ENCODE peak calls at places on chromosomes 13 and 19, in six cellular contexts. G is SHP77 treated with DMSO at 0.1 percent for 48 hours; L is epithelial cell of prostate; J is T-helper 2 cell treated with Interferon-gamma antibody and Interleukin-4, amounts not matched to agents 5 μg/mL and 100 μg/mL, for 36 hours; M is neuronal stem cell; S is H54. Z is an unnamed sample.

GRCh38 chr13:79901336-79901735 is 420.4 kb downstream of the NDFIP2 start:
- DNase-seq in G (no peak), L (no peak), J (no peak), M (no peak), S (no peak), Z (no peak)

GRCh38 chr13:102309110-102309509 is 92.7 kb downstream of the FGF14 start:
- DNase-seq in G (no peak), L (no peak), J (no peak), M (no peak), S (no peak), Z (no peak)

GRCh38 chr19:49798574-49798973 is 14.5 kb downstream of the FUZ start:
- DNase-seq in G (no peak), L (no peak), J (no peak), M (no peak), S (no peak), Z (no peak)

GRCh38 chr19:33622505-33622808 is 704 bp downstream of the CHST8 start:
- DNase-seq in G (no peak), L (no peak), J (no peak), M (peak), S (no peak), Z (no peak)

GRCh38 chr13:94121686-94122085 is 357.8 kb downstream of the DCT start:
- DNase-seq in G (no peak), L (no peak), J (no peak), M (no peak), S (peak), Z (no peak)

GRCh38 chr19:3366104-3366760 is at the start of gene NFIC:
- DNase-seq in G (no peak), L (no peak), J (peak), M (no peak), S (peak), Z (peak)

GRCh38 chr19:961866-962620 is 22.1 kb upstream of the WDR18 start:
- DNase-seq in G (no peak), L (no peak), J (no peak), M (no peak), S (peak), Z (no peak)

GRCh38 chr19:41641879-41642485 is 15.1 kb upstream of the CEACAM4 start:
- DNase-seq in G (no peak), L (no peak), J (peak), M (peak), S (peak), Z (peak)

GRCh38 chr19:11238041-11238440 is 1.4 kb upstream of the ANGPTL8 start:
- DNase-seq in G (no peak), L (no peak), J (no peak), M (no peak), S (no peak), Z (no peak)

GRCh38 chr19:56087647-56088346 is 33.3 kb downstream of the ZNF787 start:
- DNase-seq in G (no peak), L (no peak), J (no peak), M (no peak), S (no peak), Z (no peak)

GRCh38 chr13:99671746-99672145 is 170.5 kb downstream of the TM9SF2 start:
- DNase-seq in G (no peak), L (no peak), J (no peak), M (no peak), S (no peak), Z (no peak)

GRCh38 chr19:27764186-27764804 is 1448.7 kb downstream of the UQCRFS1 start:
- DNase-seq in G (no peak), L (no peak), J (no peak), M (no peak), S (no peak), Z (no peak)

GRCh38 chr13:67935655-67936054 is 705.5 kb upstream of the PCDH9 start:
- DNase-seq in G (no peak), L (no peak), J (no peak), M (no peak), S (no peak), Z (no peak)

GRCh38 chr19:38395381-38396127 is 7.1 kb downstream of the SPRED3 start:
- DNase-seq in G (no peak), L (no peak), J (peak), M (no peak), S (no peak), Z (no peak)

GRCh38 chr13:80977168-80977567 is 636.2 kb upstream of the SPRY2 start:
- DNase-seq in G (no peak), L (no peak), J (no peak), M (no peak), S (no peak), Z (no peak)

GRCh38 chr13:38667526-38668094 is 19.3 kb upstream of the FREM2 start:
- DNase-seq in G (no peak), L (no peak), J (no peak), M (no peak), S (no peak), Z (no peak)

GRCh38 chr13:30870049-30870884 is 35.8 kb upstream of the MEDAG start:
- DNase-seq in G (no peak), L (no peak), J (peak), M (peak), S (no peak), Z (no peak)

GRCh38 chr19:28468701-28469459 is 744.1 kb downstream of the UQCRFS1 start:
- DNase-seq in G (no peak), L (no peak), J (no peak), M (no peak), S (peak), Z (peak)

GRCh38 chr13:68609671-68610070 is 1379.5 kb upstream of the PCDH9 start:
- DNase-seq in G (no peak), L (no peak), J (no peak), M (no peak), S (no peak), Z (no peak)

GRCh38 chr19:661427-662196 is 1.4 kb downstream of the RNF126 start:
- DNase-seq in G (no peak), L (no peak), J (peak), M (no peak), S (no peak), Z (no peak)

GRCh38 chr19:10920288-10920655 is 8.2 kb downstream of the YIPF2 start:
- DNase-seq in G (no peak), L (no peak), J (no peak), M (no peak), S (no peak), Z (no peak)

GRCh38 chr13:35964764-35965163 is 166.4 kb downstream of the DCLK1 start:
- DNase-seq in G (no peak), L (no peak), J (no peak), M (no peak), S (no peak), Z (no peak)

GRCh38 chr19:41552558-41552957 is 23.4 kb upstream of the CEACAM21 start:
- DNase-seq in G (no peak), L (no peak), J (no peak), M (no peak), S (no peak), Z (no peak)

GRCh38 chr19:14138576-14139265 is 2.3 kb upstream of the ASF1B start:
- DNase-seq in G (no peak), L (no peak), J (no peak), M (no peak), S (no peak), Z (no peak)

GRCh38 chr13:44075113-44075512 is 195.4 kb downstream of the LACC1 start:
- DNase-seq in G (no peak), L (no peak), J (no peak), M (no peak), S (no peak), Z (no peak)

GRCh38 chr19:3576696-3577443 is 4.1 kb downstream of the HMG20B start:
- DNase-seq in G (no peak), L (no peak), J (no peak), M (no peak), S (no peak), Z (no peak)

GRCh38 chr19:19409235-19410030 is 4.0 kb downstream of the GATAD2A start:
- DNase-seq in G (no peak), L (no peak), J (no peak), M (no peak), S (no peak), Z (no peak)

GRCh38 chr13:96862093-96862492 is 132.2 kb downstream of the OXGR1 start:
- DNase-seq in G (no peak), L (no peak), J (no peak), M (no peak), S (no peak), Z (no peak)

GRCh38 chr13:46057251-46058015 is 4.9 kb upstream of the ZC3H13 start:
- DNase-seq in G (no peak), L (no peak), J (no peak), M (no peak), S (no peak), Z (no peak)

GRCh38 chr13:106464076-106464475 is 71.4 kb downstream of the EFNB2 start:
- DNase-seq in G (no peak), L (no peak), J (no peak), M (no peak), S (no peak), Z (no peak)